ENCODE peak calls at places on chromosomes 4 and X, in five cellular contexts. One of them, this sample, is unnamed.

GRCh38 chrX:150849486-150849885 is 49.0 kb downstream of the CD99L2 start:
- DNase-seq in K562: no peak
- DNase-seq in astrocyte of the spinal cord: no peak
- DNase-seq in glutamatergic neuron: no peak
- DNase-seq in A549: no peak
- DNase-seq in this sample: no peak

GRCh38 chrX:13742397-13743176 is 8.0 kb downstream of the OFD1 start:
- DNase-seq in K562: no peak
- DNase-seq in astrocyte of the spinal cord: no peak
- DNase-seq in glutamatergic neuron: no peak
- DNase-seq in A549: no peak
- DNase-seq in this sample: peak

GRCh38 chrX:20595928-20596550 is 329.3 kb upstream of the RPS6KA3 start:
- DNase-seq in K562: no peak
- DNase-seq in astrocyte of the spinal cord: no peak
- DNase-seq in glutamatergic neuron: no peak
- DNase-seq in A549: no peak
- DNase-seq in this sample: no peak

GRCh38 chrX:55867708-55868107 is 150.2 kb downstream of the RRAGB start:
- DNase-seq in K562: no peak
- DNase-seq in astrocyte of the spinal cord: no peak
- DNase-seq in glutamatergic neuron: no peak
- DNase-seq in A549: no peak
- DNase-seq in this sample: no peak

GRCh38 chr4:13159041-13159620 is 325.0 kb downstream of the RAB28 start:
- DNase-seq in K562: no peak
- DNase-seq in astrocyte of the spinal cord: no peak
- DNase-seq in glutamatergic neuron: no peak
- DNase-seq in A549: no peak
- DNase-seq in this sample: no peak

GRCh38 chr4:124282301-124282898 is 430.1 kb downstream of the ANKRD50 start:
- DNase-seq in K562: no peak
- DNase-seq in astrocyte of the spinal cord: no peak
- DNase-seq in glutamatergic neuron: no peak
- DNase-seq in A549: no peak
- DNase-seq in this sample: no peak

GRCh38 chr4:48340276-48340904 is 939 bp upstream of the SLAIN2 start:
- DNase-seq in K562: peak
- DNase-seq in astrocyte of the spinal cord: peak
- DNase-seq in glutamatergic neuron: no peak
- DNase-seq in A549: no peak
- DNase-seq in this sample: no peak

GRCh38 chrX:63656871-63657580 is 128.0 kb downstream of the ARHGEF9 start:
- DNase-seq in K562: no peak
- DNase-seq in astrocyte of the spinal cord: peak
- DNase-seq in glutamatergic neuron: no peak
- DNase-seq in A549: no peak
- DNase-seq in this sample: no peak

GRCh38 chrX:35699642-35700041 is 98.5 kb upstream of the MAGEB16 start:
- DNase-seq in K562: no peak
- DNase-seq in astrocyte of the spinal cord: no peak
- DNase-seq in glutamatergic neuron: no peak
- DNase-seq in A549: no peak
- DNase-seq in this sample: no peak

GRCh38 chr4:40579983-40580382 is 49.7 kb downstream of the RBM47 start:
- DNase-seq in K562: no peak
- DNase-seq in astrocyte of the spinal cord: peak
- DNase-seq in glutamatergic neuron: no peak
- DNase-seq in A549: peak
- DNase-seq in this sample: no peak

GRCh38 chrX:7746861-7747260 is 96.1 kb upstream of the VCX start:
- DNase-seq in K562: no peak
- DNase-seq in astrocyte of the spinal cord: peak
- DNase-seq in glutamatergic neuron: no peak
- DNase-seq in A549: no peak
- DNase-seq in this sample: no peak

GRCh38 chr4:142719854-142720541 is 126.1 kb downstream of the INPP4B start:
- DNase-seq in K562: peak
- DNase-seq in astrocyte of the spinal cord: peak
- DNase-seq in glutamatergic neuron: no peak
- DNase-seq in A549: peak
- DNase-seq in this sample: peak

GRCh38 chr4:153537493-153537960 is 71.4 kb downstream of the TMEM131L start:
- DNase-seq in K562: no peak
- DNase-seq in astrocyte of the spinal cord: no peak
- DNase-seq in glutamatergic neuron: no peak
- DNase-seq in A549: no peak
- DNase-seq in this sample: no peak

GRCh38 chr4:153534792-153535629 is 68.9 kb downstream of the TMEM131L start:
- DNase-seq in K562: no peak
- DNase-seq in astrocyte of the spinal cord: no peak
- DNase-seq in glutamatergic neuron: no peak
- DNase-seq in A549: no peak
- DNase-seq in this sample: no peak

GRCh38 chr4:153533387-153533786 is 67.2 kb downstream of the TMEM131L start:
- DNase-seq in K562: no peak
- DNase-seq in astrocyte of the spinal cord: no peak
- DNase-seq in glutamatergic neuron: no peak
- DNase-seq in A549: no peak
- DNase-seq in this sample: no peak

GRCh38 chr4:153538408-153539057 is 72.4 kb downstream of the TMEM131L start:
- DNase-seq in K562: no peak
- DNase-seq in astrocyte of the spinal cord: peak
- DNase-seq in glutamatergic neuron: peak
- DNase-seq in A549: no peak
- DNase-seq in this sample: no peak

GRCh38 chr4:153535735-153536494 is 69.8 kb downstream of the TMEM131L start:
- DNase-seq in K562: no peak
- DNase-seq in astrocyte of the spinal cord: no peak
- DNase-seq in glutamatergic neuron: no peak
- DNase-seq in A549: no peak
- DNase-seq in this sample: no peak
- TF ChIP-seq CTCF in K562: no peak
- TF ChIP-seq CTCF in astrocyte of the spinal cord: peak
- TF ChIP-seq CTCF in glutamatergic neuron: no peak
- TF ChIP-seq CTCF in A549: no peak
- TF ChIP-seq CTCF in this sample: no peak

GRCh38 chr4:122798101-122798500 is 28.5 kb upstream of the FGF2 start:
- DNase-seq in K562: peak
- DNase-seq in astrocyte of the spinal cord: peak
- DNase-seq in glutamatergic neuron: no peak
- DNase-seq in A549: peak
- DNase-seq in this sample: no peak
- TF ChIP-seq CTCF in K562: no peak
- TF ChIP-seq CTCF in astrocyte of the spinal cord: no peak
- TF ChIP-seq CTCF in glutamatergic neuron: no peak
- TF ChIP-seq CTCF in A549: no peak
- TF ChIP-seq CTCF in this sample: no peak

GRCh38 chr4:82428969-82429727 is 1.1 kb downstream of the HNRNPDL start:
- DNase-seq in K562: peak
- DNase-seq in astrocyte of the spinal cord: peak
- DNase-seq in glutamatergic neuron: peak
- DNase-seq in A549: peak
- DNase-seq in this sample: peak

GRCh38 chr4:82431831-82432230 is 1.4 kb downstream of the ENOPH1 start:
- DNase-seq in K562: no peak
- DNase-seq in astrocyte of the spinal cord: no peak
- DNase-seq in glutamatergic neuron: no peak
- DNase-seq in A549: no peak
- DNase-seq in this sample: no peak

GRCh38 chr4:82431026-82431745 is 796 bp downstream of the ENOPH1 start:
- DNase-seq in K562: peak
- DNase-seq in astrocyte of the spinal cord: no peak
- DNase-seq in glutamatergic neuron: peak
- DNase-seq in A549: peak
- DNase-seq in this sample: peak

GRCh38 chr4:82429728-82430192 is 502 bp downstream of the HNRNPDL start:
- DNase-seq in K562: no peak
- DNase-seq in astrocyte of the spinal cord: no peak
- DNase-seq in glutamatergic neuron: no peak
- DNase-seq in A549: peak
- DNase-seq in this sample: no peak

GRCh38 chr4:82430193-82431025 is at the start of the genes ENOPH1 and HNRNPDL:
- DNase-seq in K562: peak
- DNase-seq in astrocyte of the spinal cord: peak
- DNase-seq in glutamatergic neuron: peak
- DNase-seq in A549: peak
- DNase-seq in this sample: peak
- TF ChIP-seq CTCF in K562: no peak
- TF ChIP-seq CTCF in astrocyte of the spinal cord: no peak
- TF ChIP-seq CTCF in glutamatergic neuron: no peak
- TF ChIP-seq CTCF in A549: no peak
- TF ChIP-seq CTCF in this sample: no peak

DNA sequence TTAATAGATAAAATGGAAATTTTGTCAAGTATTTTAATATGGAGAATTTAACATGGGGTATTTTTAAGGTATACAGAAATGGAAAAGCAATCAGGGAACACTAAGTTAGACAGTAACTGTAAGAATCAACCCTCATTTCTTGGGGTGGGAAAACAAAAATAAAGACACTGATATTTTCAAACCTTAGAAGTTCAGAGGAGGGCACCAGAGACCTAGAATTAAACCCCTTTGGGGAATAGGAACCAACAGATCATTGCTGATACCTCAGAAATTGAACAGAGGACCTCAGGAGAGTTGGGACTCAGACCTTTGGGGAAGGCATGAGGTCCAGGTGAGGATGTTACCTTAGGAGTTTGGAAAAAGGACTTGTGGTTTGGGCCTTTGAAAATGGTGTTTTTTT is 435.6 kb downstream of the TMA16 start:
- DNase-seq in K562: no peak
- DNase-seq in astrocyte of the spinal cord: no peak
- DNase-seq in glutamatergic neuron: no peak
- DNase-seq in A549: no peak
- DNase-seq in this sample: no peak
- TF ChIP-seq CTCF in K562: no peak
- TF ChIP-seq CTCF in astrocyte of the spinal cord: no peak
- TF ChIP-seq CTCF in glutamatergic neuron: no peak
- TF ChIP-seq CTCF in A549: no peak
- TF ChIP-seq CTCF in this sample: no peak

GRCh38 chrX:123740006-123740405 is 7.2 kb upstream of the THOC2 start:
- DNase-seq in K562: no peak
- DNase-seq in astrocyte of the spinal cord: no peak
- DNase-seq in glutamatergic neuron: no peak
- DNase-seq in A549: no peak
- DNase-seq in this sample: no peak
- TF ChIP-seq CTCF in K562: no peak
- TF ChIP-seq CTCF in astrocyte of the spinal cord: no peak
- TF ChIP-seq CTCF in glutamatergic neuron: no peak
- TF ChIP-seq CTCF in A549: no peak
- TF ChIP-seq CTCF in this sample: no peak

GRCh38 chr4:173252024-173252935 is 81.9 kb downstream of the HMGB2 start:
- DNase-seq in K562: peak
- DNase-seq in astrocyte of the spinal cord: peak
- DNase-seq in glutamatergic neuron: peak
- DNase-seq in A549: peak
- DNase-seq in this sample: peak
- TF ChIP-seq CTCF in K562: no peak
- TF ChIP-seq CTCF in astrocyte of the spinal cord: no peak
- TF ChIP-seq CTCF in glutamatergic neuron: no peak
- TF ChIP-seq CTCF in A549: no peak
- TF ChIP-seq CTCF in this sample: no peak

GRCh38 chr4:54527532-54527931 is 130.2 kb upstream of the KIT start:
- DNase-seq in K562: no peak
- DNase-seq in astrocyte of the spinal cord: no peak
- DNase-seq in glutamatergic neuron: no peak
- DNase-seq in A549: no peak
- DNase-seq in this sample: no peak
- TF ChIP-seq CTCF in K562: no peak
- TF ChIP-seq CTCF in astrocyte of the spinal cord: no peak
- TF ChIP-seq CTCF in glutamatergic neuron: no peak
- TF ChIP-seq CTCF in A549: no peak
- TF ChIP-seq CTCF in this sample: no peak

This sample was measured in GM13977.